ENCODE peak calls at places on chromosomes 13 and 19, in four cellular contexts. R, Y, T and J are unnamed samples.

GRCh38 chr19:42018503-42019193 is 24.6 kb upstream of the ATP1A3 start:
- DNase-seq in T (peak), R (no peak), Y (no peak), J (no peak)

GRCh38 chr13:73060251-73061160 is 1.7 kb downstream of the KLF5 start:
- DNase-seq in T (no peak), Y (no peak), R (no peak), J (peak)

GRCh38 chr19:6023085-6023682 is 45.2 kb upstream of the RANBP3 start:
- DNase-seq in R (no peak), T (no peak), Y (no peak), J (no peak)

GRCh38 chr19:9916719-9917118 is 19.6 kb downstream of the OLFM2 start:
- DNase-seq in T (no peak), Y (no peak), R (no peak), J (no peak)

GRCh38 chr13:112684444-112684843 is 5.4 kb upstream of the ATP11A start:
- DNase-seq in Y (no peak), R (no peak), T (no peak), J (no peak)

GRCh38 chr19:58350001-58350801 is 3.1 kb downstream of the A1BG start:
- DNase-seq in T (no peak), R (no peak), Y (no peak), J (no peak)

GRCh38 chr13:79485014-79485441 is 4.1 kb downstream of the NDFIP2 start:
- DNase-seq in R (peak), Y (no peak), T (no peak), J (no peak)

GRCh38 chr19:34308381-34309367 is 54.3 kb downstream of the GARRE1 start:
- DNase-seq in R (no peak), T (no peak), Y (no peak), J (no peak)

GRCh38 chr13:71865858-71866172 is 1.2 kb downstream of the DACH1 start:
- DNase-seq in R (no peak), T (no peak), Y (no peak), J (no peak)

GRCh38 chr13:94362411-94362909 is 117.0 kb downstream of the DCT start:
- DNase-seq in T (peak), R (peak), Y (peak), J (peak)

GRCh38 chr13:40362502-40362901 is 303.9 kb downstream of the FOXO1 start:
- DNase-seq in T (no peak), Y (no peak), R (no peak), J (no peak)

GRCh38 chr19:44891016-44891882 is at the start of gene TOMM40:
- DNase-seq in Y (no peak), T (no peak), R (peak), J (no peak)

GRCh38 chr13:96299235-96299634 is 209.3 kb downstream of the HS6ST3 start:
- DNase-seq in Y (no peak), R (peak), T (no peak), J (no peak)

GRCh38 chr13:25821761-25822160 is 230.1 kb downstream of the SHISA2 start:
- DNase-seq in R (no peak), T (no peak), Y (no peak), J (no peak)

GRCh38 chr13:74090869-74091605 is 43.2 kb downstream of the KLF12 start:
- DNase-seq in Y (no peak), R (no peak), T (no peak), J (no peak)

GRCh38 chr13:64551755-64552154 is 2678.4 kb downstream of the PCDH9 start:
- DNase-seq in Y (no peak), R (no peak), T (no peak), J (no peak)

GRCh38 chr19:56121180-56122167 is at the start of gene ZNF787:
- DNase-seq in Y (peak), R (peak), T (peak), J (peak)

GRCh38 chr19:31177230-31177629 is 172.0 kb downstream of the TSHZ3 start:
- DNase-seq in T (no peak), Y (no peak), R (no peak), J (no peak)

GRCh38 chr19:5775668-5776309 is 8.8 kb downstream of the PRR22 start:
- DNase-seq in T (no peak), R (no peak), Y (no peak), J (no peak)

GRCh38 chr13:21619633-21620220 is 15.8 kb upstream of the MICU2 start:
- DNase-seq in R (no peak), T (no peak), Y (no peak), J (no peak)

GRCh38 chr13:39100996-39101751 is 62.9 kb downstream of the NHLRC3 start:
- DNase-seq in T (no peak), R (no peak), Y (no peak), J (no peak)

GRCh38 chr19:18800636-18801035 is 9.5 kb upstream of the COMP start:
- DNase-seq in T (no peak), Y (no peak), R (no peak), J (no peak)

DNA sequence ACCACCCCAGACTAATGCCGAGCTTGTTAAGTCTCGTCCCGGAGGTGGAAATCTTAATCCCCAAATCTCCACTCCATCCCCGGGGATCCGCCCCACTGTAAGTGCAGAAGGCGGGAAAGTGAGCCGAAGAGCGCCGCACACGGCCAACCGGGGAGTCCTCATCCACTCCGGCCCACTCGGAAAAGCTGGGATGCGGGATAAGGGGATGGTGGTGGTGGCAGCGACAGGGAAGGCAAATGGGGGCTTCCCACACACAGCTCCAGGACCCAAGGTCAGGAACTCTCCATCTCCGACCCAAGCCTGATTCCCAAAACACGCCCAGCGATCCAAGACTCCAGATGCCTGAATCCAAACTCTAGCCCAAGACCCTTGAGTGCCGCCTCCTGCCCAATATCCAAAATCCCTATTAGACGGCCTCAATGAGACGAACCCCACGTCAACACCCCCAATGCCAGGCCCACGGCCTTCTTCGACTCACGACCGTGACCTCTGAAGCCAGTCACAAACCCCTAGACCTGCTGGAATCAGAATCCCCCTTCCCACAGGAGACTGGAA is 481 bp downstream of the FBL start:
- DNase-seq in T (peak), R (no peak), Y (no peak), J (peak)
- TF ChIP-seq FOXK2 in T (no peak), R (no peak), Y (no peak), J (no peak)

GRCh38 chr19:3760871-3761361 is 576 bp downstream of the APBA3 start:
- DNase-seq in Y (no peak), R (no peak), T (peak), J (no peak)
- TF ChIP-seq FOXK2 in Y (no peak), R (no peak), T (no peak), J (no peak)

DNA sequence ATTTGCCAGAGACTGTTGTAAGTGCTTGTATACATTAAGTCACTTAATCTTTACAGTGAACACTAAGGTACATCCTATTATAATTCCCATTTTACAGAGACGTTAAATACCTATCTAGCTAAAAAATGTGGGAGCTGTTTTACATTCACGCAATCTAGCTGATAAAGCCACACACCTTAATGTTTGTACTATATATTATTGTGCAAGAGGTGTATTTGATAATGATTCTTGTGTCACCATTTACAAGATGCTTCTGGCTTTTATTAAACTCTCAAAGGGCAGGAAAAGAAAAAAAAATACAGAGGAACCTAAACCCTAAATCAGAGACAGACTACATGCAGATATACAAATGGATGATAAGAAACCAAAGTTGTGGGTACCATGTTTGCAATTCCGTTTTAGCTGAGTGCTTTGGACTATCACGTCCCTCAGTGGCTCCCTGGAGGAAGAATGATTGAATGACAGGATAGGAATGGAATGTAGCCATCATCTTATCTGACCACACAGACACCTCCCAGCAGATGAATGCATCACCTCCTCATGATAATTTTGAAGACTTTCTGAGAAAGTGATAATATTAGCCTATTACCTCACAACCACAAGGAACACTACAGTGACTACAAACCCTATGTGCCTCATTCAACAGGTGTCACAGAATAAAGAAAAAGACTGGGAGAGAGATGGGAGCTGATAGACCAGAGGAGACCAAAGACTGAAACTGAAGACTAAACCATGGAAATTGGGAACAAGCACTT is 230.5 kb upstream of the SERP2 start:
- DNase-seq in R (no peak), Y (no peak), T (peak), J (no peak)
- TF ChIP-seq FOXK2 in R (no peak), Y (no peak), T (no peak), J (no peak)

GRCh38 chr19:13629687-13630357 is 123.5 kb upstream of the CACNA1A start:
- DNase-seq in Y (no peak), T (no peak), R (no peak), J (no peak)
- TF ChIP-seq FOXK2 in Y (no peak), T (no peak), R (no peak), J (no peak)